ENCODE peak calls at places on chromosomes 1 and 21, in six cellular contexts. S, F, M, L, J and Q are unnamed samples.

GRCh38 chr1:56867491-56867890 is 12.9 kb downstream of the C8A start:
- DNase-seq in S (no peak), F (no peak), M (no peak), L (no peak), J (no peak), Q (no peak)

GRCh38 chr1:112881742-112882127 is 74.3 kb downstream of the SLC16A1 start:
- DNase-seq in S (no peak), F (no peak), M (peak), L (no peak), J (no peak), Q (no peak)

GRCh38 chr1:155083865-155084721 is 5.5 kb downstream of the EFNA3 start:
- DNase-seq in S (no peak), F (peak), M (no peak), L (no peak), J (no peak), Q (no peak)

GRCh38 chr1:58573705-58574591 is 3.1 kb downstream of the TACSTD2 start:
- DNase-seq in S (peak), F (peak), M (no peak), L (peak), J (peak), Q (peak)

GRCh38 chr1:201511925-201512539 is 5.1 kb upstream of the CSRP1 start:
- DNase-seq in S (peak), F (peak), M (no peak), L (peak), J (no peak), Q (no peak)

GRCh38 chr1:2808386-2808705 is 6.9 kb upstream of the TTC34 start:
- DNase-seq in S (no peak), F (no peak), M (no peak), L (no peak), J (no peak), Q (no peak)

GRCh38 chr1:20358761-20359263 is 68.1 kb downstream of the VWA5B1 start:
- DNase-seq in S (no peak), F (peak), M (no peak), L (no peak), J (no peak), Q (no peak)

GRCh38 chr21:35674895-35675470 is 385.3 kb downstream of the SETD4 start:
- DNase-seq in S (no peak), F (no peak), M (no peak), L (no peak), J (no peak), Q (no peak)

GRCh38 chr1:84001501-84001900 is 2.6 kb upstream of the TTLL7 start:
- DNase-seq in S (no peak), F (no peak), M (no peak), L (no peak), J (no peak), Q (no peak)

GRCh38 chr1:114746450-114747121 is 11.2 kb downstream of the CSDE1 start:
- DNase-seq in S (no peak), F (no peak), M (no peak), L (no peak), J (no peak), Q (no peak)

GRCh38 chr21:37684577-37684976 is 231.7 kb downstream of the KCNJ6 start:
- DNase-seq in S (no peak), F (no peak), M (no peak), L (no peak), J (no peak), Q (no peak)

GRCh38 chr1:203480525-203481084 is 5.0 kb downstream of the PRELP start:
- DNase-seq in S (no peak), F (no peak), M (peak), L (no peak), J (no peak), Q (no peak)

GRCh38 chr21:38477241-38477640 is 21.0 kb downstream of the ERG start:
- DNase-seq in S (no peak), F (no peak), M (no peak), L (no peak), J (no peak), Q (no peak)

GRCh38 chr1:157233131-157233530 is 94.9 kb upstream of the ETV3 start:
- DNase-seq in S (no peak), F (no peak), M (no peak), L (peak), J (no peak), Q (no peak)

GRCh38 chr1:214439352-214440119 is 111.9 kb downstream of the PTPN14 start:
- DNase-seq in S (peak), F (peak), M (no peak), L (peak), J (no peak), Q (peak)

GRCh38 chr1:3522564-3523270 is 68.3 kb downstream of the ARHGEF16 start:
- DNase-seq in S (no peak), F (no peak), M (no peak), L (no peak), J (no peak), Q (no peak)

GRCh38 chr21:21084179-21084578 is 86.0 kb downstream of the NCAM2 start:
- DNase-seq in S (no peak), F (no peak), M (no peak), L (no peak), J (no peak), Q (no peak)

GRCh38 chr1:169236143-169236542 is 129.7 kb downstream of the ATP1B1 start:
- DNase-seq in S (no peak), F (no peak), M (no peak), L (no peak), J (no peak), Q (no peak)

GRCh38 chr1:230141002-230141648 is 74.1 kb downstream of the GALNT2 start:
- DNase-seq in S (no peak), F (no peak), M (no peak), L (no peak), J (no peak), Q (no peak)

GRCh38 chr1:194043984-194044755 is 857.8 kb upstream of the B3GALT2 start:
- DNase-seq in S (no peak), F (no peak), M (no peak), L (no peak), J (no peak), Q (no peak)

GRCh38 chr1:56061824-56062223 is 517.5 kb downstream of the PLPP3 start:
- DNase-seq in S (no peak), F (no peak), M (no peak), L (peak), J (no peak), Q (no peak)

GRCh38 chr1:219459321-219460105 is 153.4 kb downstream of the ZC3H11B start:
- DNase-seq in S (no peak), F (no peak), M (no peak), L (no peak), J (no peak), Q (no peak)

GRCh38 chr1:93874025-93874651 is 4.9 kb downstream of the DNTTIP2 start:
- DNase-seq in S (no peak), F (peak), M (no peak), L (no peak), J (no peak), Q (no peak)

GRCh38 chr1:208942394-208942793 is 641.1 kb upstream of the CAMK1G start:
- DNase-seq in S (no peak), F (no peak), M (no peak), L (no peak), J (no peak), Q (no peak)

GRCh38 chr1:16112558-16113555 is 39.4 kb upstream of the FAM131C start:
- DNase-seq in S (no peak), F (peak), M (peak), L (no peak), J (peak), Q (no peak)

GRCh38 chr1:188371295-188371806 is 1542.6 kb downstream of the PLA2G4A start:
- DNase-seq in S (no peak), F (no peak), M (no peak), L (no peak), J (no peak), Q (no peak)

GRCh38 chr21:44929799-44930542 is 9.3 kb upstream of the ITGB2 start:
- DNase-seq in S (no peak), F (no peak), M (no peak), L (no peak), J (no peak), Q (no peak)

GRCh38 chr1:33047839-33048305 is 11.2 kb upstream of the AK2 start:
- DNase-seq in S (no peak), F (no peak), M (no peak), L (no peak), J (no peak), Q (no peak)

GRCh38 chr1:116777831-116778830 is 23.9 kb downstream of the CD2 start:
- DNase-seq in S (no peak), F (peak), M (no peak), L (no peak), J (peak), Q (no peak)

GRCh38 chr1:211547710-211548109 is 31.3 kb downstream of the SLC30A1 start:
- DNase-seq in S (no peak), F (peak), M (no peak), L (no peak), J (no peak), Q (no peak)

GRCh38 chr1:108780937-108781574 is 34.6 kb downstream of the STXBP3 start:
- DNase-seq in S (no peak), F (peak), M (peak), L (no peak), J (no peak), Q (no peak)

GRCh38 chr1:15321601-15322000 is 74.6 kb downstream of the FHAD1 start:
- DNase-seq in S (no peak), F (no peak), M (no peak), L (no peak), J (no peak), Q (no peak)

GRCh38 chr21:31343680-31344480 is at the start of gene TIAM1:
- DNase-seq in S (no peak), F (no peak), M (no peak), L (no peak), J (peak), Q (no peak)

GRCh38 chr1:239997515-239998311 is 94.0 kb upstream of the FMN2 start:
- DNase-seq in S (no peak), F (no peak), M (no peak), L (no peak), J (peak), Q (no peak)

GRCh38 chr1:34970829-34971228 is 14.3 kb downstream of the TMEM35B start:
- DNase-seq in S (no peak), F (peak), M (no peak), L (no peak), J (no peak), Q (no peak)

GRCh38 chr1:110393691-110394564 is 3.1 kb upstream of the SLC16A4 start:
- DNase-seq in S (no peak), F (peak), M (no peak), L (no peak), J (no peak), Q (no peak)

GRCh38 chr1:110387048-110387748 is 3.6 kb downstream of the SLC16A4 start:
- DNase-seq in S (no peak), F (no peak), M (no peak), L (no peak), J (no peak), Q (no peak)

GRCh38 chr1:110390692-110391232 is at the start of gene SLC16A4:
- DNase-seq in S (no peak), F (peak), M (no peak), L (no peak), J (no peak), Q (no peak)

GRCh38 chr1:110393286-110393685 is 2.5 kb upstream of the SLC16A4 start:
- DNase-seq in S (no peak), F (no peak), M (no peak), L (no peak), J (no peak), Q (no peak)

DNA sequence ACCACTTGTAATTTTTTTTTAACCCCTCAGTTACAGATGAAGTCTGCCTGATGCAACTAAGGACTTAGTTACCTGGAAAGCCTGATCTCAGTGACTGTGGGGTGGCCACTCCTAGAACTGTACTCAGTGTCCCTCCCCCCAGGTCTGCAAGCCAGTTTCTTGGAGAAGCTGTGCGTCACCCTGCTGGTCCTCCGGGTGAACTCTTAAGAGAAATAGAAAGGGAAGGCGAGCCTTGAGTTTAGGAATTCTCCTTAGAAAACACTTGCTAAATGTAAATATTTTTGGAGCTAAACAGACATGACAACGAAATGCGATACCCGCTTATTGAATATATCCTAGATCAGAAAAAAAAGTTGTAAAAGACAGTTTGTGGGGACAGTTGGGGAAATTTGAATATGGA is 730 bp downstream of the SLC16A4 start:
- DNase-seq in S (no peak), F (no peak), M (peak), L (no peak), J (no peak), Q (no peak)
- TF ChIP-seq POLR2AphosphoS5 in S (no peak), F (no peak), M (no peak), L (no peak), J (no peak), Q (no peak)

GRCh38 chr21:15240846-15241245 is 176.0 kb upstream of the NRIP1 start:
- DNase-seq in S (no peak), F (no peak), M (no peak), L (no peak), J (no peak), Q (no peak)

GRCh38 chr21:15243356-15243755 is 178.6 kb upstream of the NRIP1 start:
- DNase-seq in S (no peak), F (no peak), M (no peak), L (no peak), J (no peak), Q (no peak)

GRCh38 chr21:15241997-15242767 is 177.4 kb upstream of the NRIP1 start:
- DNase-seq in S (no peak), F (no peak), M (no peak), L (no peak), J (peak), Q (no peak)

GRCh38 chr21:15247613-15248012 is 182.8 kb upstream of the NRIP1 start:
- DNase-seq in S (no peak), F (no peak), M (no peak), L (no peak), J (no peak), Q (no peak)

GRCh38 chr21:15242906-15243305 is 178.1 kb upstream of the NRIP1 start:
- DNase-seq in S (no peak), F (no peak), M (no peak), L (no peak), J (no peak), Q (no peak)
- TF ChIP-seq TAF1 in S (no peak), F (no peak), M (no peak), L (no peak), J (no peak), Q (no peak)

DNA sequence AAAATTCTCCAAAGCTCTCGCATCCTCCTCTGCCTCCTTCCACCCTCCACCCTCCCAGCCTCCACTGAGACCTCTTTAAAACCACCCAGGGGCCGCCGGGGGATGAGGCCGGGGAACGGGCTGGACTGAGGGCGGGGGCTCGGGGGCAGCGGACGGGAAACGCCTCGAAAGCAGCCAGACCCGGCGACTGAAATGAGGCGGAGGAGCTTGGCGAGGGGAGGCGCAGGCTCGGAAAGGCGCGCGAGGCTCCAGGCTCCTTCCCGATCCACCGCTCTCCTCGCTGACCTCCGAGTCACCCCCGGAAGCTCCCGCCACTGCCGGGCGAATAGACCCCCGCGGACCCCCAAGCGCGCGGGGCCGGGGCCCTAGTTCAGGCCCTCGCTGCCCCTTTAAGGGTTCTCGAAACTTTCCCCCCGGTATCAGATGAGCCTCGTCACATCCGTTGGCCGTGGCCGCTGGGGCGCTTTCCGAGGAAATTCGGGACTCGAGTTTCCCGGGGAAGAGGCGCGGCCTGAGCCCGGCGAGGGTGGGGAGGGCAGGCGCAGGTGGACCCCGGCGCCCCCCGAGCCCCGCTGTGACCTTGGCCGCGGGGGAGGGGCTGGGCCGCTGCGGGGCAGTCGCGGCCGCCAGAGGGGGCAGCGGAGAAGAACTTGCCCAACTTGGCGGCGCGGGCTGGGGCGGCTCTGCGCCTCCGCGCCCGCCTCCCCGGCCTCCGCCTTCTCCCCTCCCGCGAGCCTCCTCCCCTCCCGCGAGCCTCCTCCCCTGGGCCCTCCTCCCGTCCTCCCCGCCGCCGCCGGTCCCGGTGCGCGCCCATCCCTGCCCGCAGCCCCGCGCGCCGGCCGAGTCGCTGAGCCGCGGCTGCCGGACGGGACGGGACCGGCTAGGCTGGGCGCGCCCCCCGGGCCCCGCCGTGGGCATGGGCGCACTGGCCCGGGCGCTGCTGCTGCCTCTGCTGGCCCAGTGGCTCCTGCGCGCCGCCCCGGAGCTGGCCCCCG is at the start of gene BACE2:
- DNase-seq in S (peak), F (no peak), M (peak), L (no peak), J (peak), Q (peak)
- TF ChIP-seq POLR2A in S (no peak), F (no peak), M (no peak), L (no peak), J (no peak), Q (no peak)

DNA sequence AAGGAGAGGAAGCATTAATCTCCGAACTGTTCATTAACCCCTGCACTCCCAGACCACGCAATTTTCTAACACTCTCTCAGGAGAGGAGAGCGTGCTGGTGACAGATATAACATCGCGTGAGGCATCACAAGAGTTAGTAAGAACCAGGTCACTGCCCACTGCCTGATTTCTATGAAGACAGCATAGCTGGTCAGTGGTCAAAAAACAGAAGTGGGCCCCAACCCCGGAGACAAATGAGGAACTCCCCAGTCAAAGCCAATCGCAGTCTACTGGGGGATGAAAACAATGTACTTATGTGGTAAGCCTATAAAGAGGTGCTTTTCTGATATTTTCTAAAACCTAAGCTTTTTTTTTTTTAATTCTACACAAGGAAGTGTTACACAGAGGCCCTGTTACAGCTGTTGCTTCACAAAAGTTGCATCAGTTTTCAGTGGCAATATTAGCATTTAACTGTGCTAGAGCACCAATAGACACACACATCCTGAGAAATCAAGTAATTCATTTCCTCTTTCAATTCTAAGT is 231.8 kb upstream of the IRF2BP2 start:
- DNase-seq in S (no peak), F (no peak), M (no peak), L (no peak), J (no peak), Q (no peak)
- TF ChIP-seq POLR2AphosphoS5 in S (peak), F (no peak), M (no peak), L (peak), J (no peak), Q (peak)

DNA sequence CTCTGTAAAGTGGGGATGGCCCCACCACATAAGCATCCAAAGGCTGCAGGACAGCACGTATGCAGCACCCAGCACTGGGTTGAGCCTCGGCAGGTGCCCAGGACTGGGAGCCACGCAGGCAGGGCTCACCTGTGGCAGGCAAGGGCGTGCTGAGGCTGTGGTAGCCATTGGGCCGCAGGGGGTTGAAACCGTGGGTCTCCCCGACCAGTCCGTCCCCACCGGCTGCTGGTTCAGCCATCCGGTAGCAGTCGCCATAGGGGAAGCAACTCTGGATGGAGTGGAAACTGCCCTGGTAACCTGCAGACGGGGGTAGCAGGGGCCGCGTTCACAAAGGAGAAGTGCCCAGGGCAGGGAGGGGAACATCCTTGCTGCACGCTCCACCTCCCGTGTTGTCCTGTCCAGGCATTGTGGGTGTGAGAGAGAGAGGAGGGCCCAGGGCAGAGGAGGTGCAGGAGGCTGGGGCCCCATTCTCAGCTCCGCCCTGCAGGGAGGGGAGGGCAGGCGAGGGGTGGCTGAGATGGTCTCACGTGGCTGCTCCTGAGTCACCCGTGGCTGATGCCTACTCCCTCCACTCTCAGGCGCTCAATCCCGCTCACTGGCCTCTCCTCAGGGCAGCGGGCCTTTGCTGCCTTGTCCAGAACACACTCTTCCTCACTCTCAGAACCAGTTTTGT is 49.9 kb downstream of the DMRTB1 start:
- DNase-seq in S (no peak), F (no peak), M (peak), L (no peak), J (no peak), Q (no peak)
- TF ChIP-seq TAF1 in S (no peak), F (no peak), M (no peak), L (no peak), J (no peak), Q (no peak)

GRCh38 chr1:86500731-86501130 is 32.0 kb downstream of the CLCA1 start:
- DNase-seq in S (no peak), F (no peak), M (no peak), L (no peak), J (no peak), Q (no peak)

GRCh38 chr1:86504895-86505625 is 36.3 kb downstream of the CLCA1 start:
- DNase-seq in S (no peak), F (no peak), M (no peak), L (no peak), J (no peak), Q (no peak)

GRCh38 chr1:86502721-86503430 is 34.1 kb downstream of the CLCA1 start:
- DNase-seq in S (no peak), F (peak), M (no peak), L (no peak), J (peak), Q (no peak)

GRCh38 chr1:86504130-86504479 is 35.4 kb downstream of the CLCA1 start:
- DNase-seq in S (no peak), F (no peak), M (no peak), L (no peak), J (no peak), Q (no peak)

GRCh38 chr1:86503477-86504129 is 34.9 kb downstream of the CLCA1 start:
- DNase-seq in S (no peak), F (no peak), M (no peak), L (no peak), J (peak), Q (no peak)
- TF ChIP-seq POLR2A in S (no peak), F (no peak), M (no peak), L (no peak), J (no peak), Q (no peak)